ENCODE peak calls at places on chromosomes 1 and 21, in ten cellular contexts. A is HepG2, D is breast epithelium, T is A549, P is body of pancreas, J is uterus, E is ovary, S is lower leg skin, X is K562, H is IMR-90. M is an unnamed sample.
A peak's percentile ranks its signal among the peaks of the same experiment; 100 is the strongest.

GRCh38 chr1:8370046-8370881 is 52.4 kb downstream of the SLC45A1 start:
- DNase-seq in H (peak; percentile 33), A (no peak), S (peak; percentile 64), E (no peak), X (no peak), P (no peak), T (no peak), D (no peak), J (no peak), M (no peak)

GRCh38 chr1:65079941-65080340 is 68.1 kb upstream of the AK4 start:
- DNase-seq in D (no peak), A (no peak), X (no peak), T (no peak), J (no peak), S (no peak), P (no peak), H (peak; percentile 50), E (no peak), M (no peak)

GRCh38 chr1:14590781-14591180 is 7.7 kb upstream of the KAZN start:
- DNase-seq in P (no peak), J (no peak), H (no peak), E (no peak), S (peak; percentile 67), X (peak; percentile 39), T (no peak), D (no peak), A (no peak), M (no peak)

GRCh38 chr1:39675220-39675619 is 3.3 kb upstream of the NT5C1A start:
- DNase-seq in P (peak; percentile 27), T (no peak), E (no peak), S (no peak), X (no peak), D (no peak), H (no peak), J (no peak), A (no peak), M (no peak)

GRCh38 chr1:93620841-93621210 is 60.8 kb downstream of the BCAR3 start:
- DNase-seq in P (no peak), E (no peak), S (no peak), H (no peak), X (peak; percentile 60), T (no peak), D (no peak), A (no peak), J (no peak), M (peak; percentile 64)

GRCh38 chr1:178768423-178768822 is 43.4 kb downstream of the RALGPS2 start:
- DNase-seq in A (peak; percentile 20), T (no peak), D (no peak), S (no peak), J (no peak), E (no peak), X (peak; percentile 61), H (no peak), P (no peak), M (no peak)

GRCh38 chr1:93689521-93690223 is 8.0 kb upstream of the BCAR3 start:
- DNase-seq in T (no peak), P (no peak), D (no peak), A (no peak), E (no peak), X (no peak), H (no peak), J (no peak), S (no peak), M (no peak)

GRCh38 chr1:34977210-34977471 is 8.0 kb downstream of the TMEM35B start:
- DNase-seq in P (no peak), H (no peak), J (no peak), S (no peak), A (no peak), X (no peak), T (no peak), E (no peak), D (no peak), M (no peak)

GRCh38 chr1:221692643-221693042 is 49.2 kb downstream of the DUSP10 start:
- DNase-seq in X (no peak), H (no peak), J (no peak), T (no peak), A (no peak), P (no peak), S (no peak), D (no peak), E (no peak), M (no peak)

GRCh38 chr1:221694109-221694508 is 47.8 kb downstream of the DUSP10 start:
- DNase-seq in J (no peak), X (no peak), H (no peak), T (no peak), P (no peak), A (no peak), E (no peak), D (no peak), S (no peak), M (no peak)

GRCh38 chr1:221691320-221691719 is 50.6 kb downstream of the DUSP10 start:
- DNase-seq in H (no peak), J (no peak), X (no peak), T (no peak), P (no peak), A (no peak), S (no peak), D (no peak), E (no peak), M (no peak)

GRCh38 chr1:221695346-221695745 is 46.5 kb downstream of the DUSP10 start:
- DNase-seq in J (no peak), H (no peak), D (no peak), S (no peak), X (no peak), P (no peak), T (no peak), E (no peak), A (no peak), M (no peak)

GRCh38 chr1:221693087-221693486 is 48.8 kb downstream of the DUSP10 start:
- DNase-seq in J (no peak), P (no peak), S (no peak), H (no peak), A (no peak), D (no peak), E (no peak), T (no peak), X (peak; percentile 26), M (no peak)
- TF ChIP-seq CTCF in J (no peak), P (no peak), S (no peak), H (no peak), A (no peak), D (no peak), E (no peak), T (no peak), X (peak; percentile 25), M (no peak)

DNA sequence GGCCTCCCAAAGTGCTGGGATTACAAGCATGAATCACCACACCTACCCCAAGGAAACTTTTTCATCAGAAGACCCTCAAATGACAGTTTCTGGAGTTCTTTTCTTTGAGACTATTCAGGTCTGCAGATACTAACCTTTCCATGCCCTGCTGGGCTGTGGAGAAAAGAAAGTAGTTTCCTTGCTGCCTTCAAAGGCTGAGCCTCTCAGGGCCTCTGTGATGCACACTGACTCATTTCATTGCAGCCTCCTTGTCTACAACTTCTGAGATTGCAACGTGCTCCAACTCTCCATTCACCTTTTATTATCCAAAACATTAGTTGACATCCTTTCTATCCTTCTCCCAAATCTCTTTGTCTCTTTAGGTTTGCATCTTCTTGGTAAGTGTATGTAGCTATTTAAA is 8.8 kb upstream of the SAMSN1 start:
- DNase-seq in X (no peak), E (no peak), D (no peak), J (no peak), A (no peak), T (no peak), P (no peak), H (no peak), S (no peak), M (no peak)
- TF ChIP-seq POLR2A in X (no peak), E (no peak), D (no peak), J (no peak), A (no peak), T (no peak), P (no peak), H (no peak), S (no peak), M (no peak)

GRCh38 chr1:235919127-235919796 is 52.6 kb upstream of the LYST start:
- DNase-seq in H (no peak), E (no peak), X (no peak), T (no peak), P (no peak), A (no peak), S (no peak), D (no peak), J (no peak), M (no peak)

GRCh38 chr1:235920596-235921375 is 54.1 kb upstream of the LYST start:
- DNase-seq in J (no peak), H (no peak), P (no peak), S (no peak), A (no peak), D (no peak), E (no peak), T (no peak), X (no peak), M (no peak)

GRCh38 chr1:235918481-235918880 is 51.8 kb upstream of the LYST start:
- DNase-seq in J (no peak), E (no peak), P (no peak), A (no peak), X (no peak), H (no peak), S (no peak), D (no peak), T (no peak), M (no peak)

GRCh38 chr1:235918032-235918431 is 51.3 kb upstream of the LYST start:
- DNase-seq in J (no peak), P (no peak), D (no peak), A (no peak), T (no peak), X (no peak), E (no peak), S (no peak), H (no peak), M (no peak)

DNA sequence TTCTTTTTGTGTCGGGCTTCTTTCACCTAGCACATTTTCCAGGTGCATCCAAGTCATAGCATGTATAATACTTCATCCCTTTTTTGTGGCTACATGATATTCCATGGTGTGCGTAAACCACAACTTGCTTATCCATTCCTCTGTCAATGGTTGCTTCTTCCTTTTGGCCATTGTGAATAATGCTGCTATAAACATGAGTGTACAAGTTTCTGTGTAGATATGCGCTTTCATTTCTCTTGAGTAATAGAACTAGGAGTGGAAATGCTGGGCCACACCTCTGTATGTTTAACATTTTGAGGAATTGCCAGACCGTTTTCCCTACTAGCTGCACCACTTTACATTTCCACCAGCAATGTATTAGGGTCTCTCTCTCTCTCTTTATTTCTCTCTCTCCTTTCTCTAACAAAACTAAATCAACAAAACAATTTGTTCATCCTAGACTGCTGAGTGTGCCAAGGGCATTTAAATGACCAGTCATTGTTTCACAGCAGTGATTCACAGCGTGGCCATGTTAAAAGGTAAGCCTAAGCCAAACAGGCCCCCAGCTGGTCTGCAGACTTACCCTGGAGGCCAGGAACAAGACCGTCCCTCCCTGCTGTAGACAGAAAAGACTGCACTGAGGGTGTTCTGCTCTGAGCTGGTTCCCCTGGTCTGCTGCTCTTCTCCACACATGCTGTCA is 53.2 kb upstream of the LYST start:
- DNase-seq in T (no peak), P (no peak), H (peak; percentile 84), X (no peak), A (no peak), J (no peak), D (no peak), E (no peak), S (no peak), M (no peak)
- TF ChIP-seq CTCF in T (no peak), P (no peak), H (no peak), X (no peak), A (no peak), J (no peak), D (no peak), E (no peak), S (no peak), M (no peak)

GRCh38 chr1:207051615-207051943 is 571 bp upstream of the YOD1 start:
- DNase-seq in H (no peak), J (no peak), S (no peak), T (no peak), E (no peak), P (no peak), X (no peak), A (no peak), D (no peak), M (no peak)

GRCh38 chr1:207049514-207049913 is 1.5 kb downstream of the YOD1 start:
- DNase-seq in E (no peak), H (no peak), J (no peak), P (no peak), X (no peak), D (no peak), S (no peak), A (no peak), T (no peak), M (no peak)

GRCh38 chr1:207049974-207050391 is 1.0 kb downstream of the YOD1 start:
- DNase-seq in X (peak; percentile 48), E (no peak), D (peak; percentile 42), J (no peak), A (peak; percentile 38), S (no peak), P (peak; percentile 57), H (peak; percentile 53), T (no peak), M (no peak)

GRCh38 chr1:207050428-207050767 is 610 bp downstream of the YOD1 start:
- DNase-seq in T (no peak), P (no peak), A (no peak), D (peak; percentile 27), S (peak; percentile 89), H (no peak), J (no peak), E (no peak), X (no peak), M (peak; percentile 35)

DNA sequence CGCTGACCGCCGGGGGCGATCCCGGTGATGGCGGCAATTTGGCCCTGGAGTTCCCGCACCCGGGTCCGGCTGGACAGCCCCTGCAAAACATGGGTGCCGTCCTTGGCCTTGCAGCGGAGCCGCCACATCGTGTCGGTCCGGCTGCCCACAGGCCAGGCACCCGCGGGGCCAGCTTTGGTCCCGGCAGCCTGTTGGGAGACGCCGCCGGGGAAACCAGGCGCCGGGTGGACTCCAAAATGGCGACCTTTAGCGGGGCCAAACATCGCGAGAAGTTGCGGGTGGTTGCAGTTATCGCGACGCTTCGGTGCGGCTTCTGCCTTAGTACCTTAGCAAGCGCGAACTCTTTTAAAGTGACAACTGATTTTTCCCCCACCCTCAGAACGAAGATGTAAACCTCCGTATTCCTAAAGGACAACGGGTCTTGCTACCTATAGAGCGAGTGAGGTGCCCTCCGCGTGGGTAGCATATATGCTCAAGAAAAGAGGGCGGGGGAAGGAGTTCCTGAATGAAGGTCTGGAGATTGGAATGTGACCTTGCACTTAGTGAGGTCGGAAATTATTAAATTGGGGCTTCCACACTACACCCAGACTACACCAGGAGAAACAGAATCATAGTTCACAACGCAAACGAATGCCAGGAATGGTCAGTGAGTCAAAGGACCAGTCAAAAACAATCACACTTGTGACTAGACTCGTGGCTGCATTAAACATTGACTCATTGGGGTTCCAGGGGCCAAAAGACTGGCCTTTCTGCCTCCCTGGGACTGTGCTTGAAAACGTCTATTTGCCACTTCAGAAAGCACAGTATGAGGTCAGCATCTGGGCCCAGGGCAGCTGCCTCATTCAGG is at the start of gene YOD1:
- DNase-seq in E (peak; percentile 94), A (peak; percentile 86), S (peak; percentile 99), H (peak; percentile 88), P (peak; percentile 95), X (peak; percentile 88), D (peak; percentile 87), J (peak; percentile 91), T (peak; percentile 83), M (peak; percentile 96)
- TF ChIP-seq POLR2A in E (no peak), A (peak; percentile 54), S (no peak), H (peak; percentile 81), P (no peak), X (peak; percentile 94), D (no peak), J (no peak), T (peak; percentile 67), M (peak; percentile 34)

M was measured in Peyer's patch.